ENCODE peak calls at places on chromosome 3, in four cellular contexts. J, H, D and Q are unnamed samples.

GRCh38 chr3:143897558-143898305 is 49.5 kb upstream of the SLC9A9 start:
- DNase-seq in H (no peak), D (no peak), J (no peak), Q (peak; percentile 5)

GRCh38 chr3:148598619-148599018 is 99.1 kb upstream of the AGTR1 start:
- DNase-seq in H (no peak), D (no peak), J (no peak), Q (no peak)

GRCh38 chr3:71206305-71206704 is 377.2 kb downstream of the FOXP1 start:
- DNase-seq in H (no peak), J (no peak), D (no peak), Q (no peak)

GRCh38 chr3:149702691-149703426 is 45.0 kb upstream of the WWTR1 start:
- DNase-seq in J (no peak), H (no peak), D (no peak), Q (no peak)

GRCh38 chr3:15292765-15293522 is 39.4 kb downstream of the SH3BP5 start:
- DNase-seq in H (no peak), D (no peak), J (no peak), Q (no peak)

GRCh38 chr3:188185717-188186236 is 31.8 kb downstream of the LPP start:
- DNase-seq in D (peak; percentile 85), J (no peak), H (no peak), Q (no peak)

GRCh38 chr3:43001094-43001553 is 22.0 kb downstream of the GASK1A start:
- DNase-seq in H (no peak), J (no peak), D (peak; percentile 77), Q (no peak)

GRCh38 chr3:125381743-125382142 is 6.6 kb upstream of the ZNF148 start:
- DNase-seq in H (peak; percentile 43), J (no peak), D (no peak), Q (no peak)

GRCh38 chr3:173044998-173045397 is 96.0 kb downstream of the SPATA16 start:
- DNase-seq in H (no peak), J (no peak), D (no peak), Q (no peak)

GRCh38 chr3:167810236-167810635 is 74.7 kb downstream of the SERPINI1 start:
- DNase-seq in J (no peak), D (no peak), H (no peak), Q (no peak)

GRCh38 chr3:82020282-82020681 is 258.8 kb upstream of the GBE1 start:
- DNase-seq in J (no peak), D (no peak), H (no peak), Q (no peak)

GRCh38 chr3:30600572-30600971 is 5.8 kb upstream of the TGFBR2 start:
- DNase-seq in H (no peak), D (no peak), J (no peak), Q (no peak)

GRCh38 chr3:53554559-53555511 is 60.4 kb downstream of the CACNA1D start:
- DNase-seq in D (no peak), H (peak; percentile 83), J (no peak), Q (no peak)

GRCh38 chr3:159763466-159764210 is 225.0 kb upstream of the IL12A start:
- DNase-seq in J (peak; percentile 61), D (no peak), H (no peak), Q (peak; percentile 88)

GRCh38 chr3:137792633-137793271 is 28.6 kb downstream of the SOX14 start:
- DNase-seq in J (peak; percentile 39), H (no peak), D (peak; percentile 17), Q (no peak)

GRCh38 chr3:12286927-12287726 is 1.7 kb upstream of the PPARG start:
- DNase-seq in J (no peak), D (no peak), H (no peak), Q (peak; percentile 22)

GRCh38 chr3:42844815-42845214 is 30.9 kb downstream of the CYP8B1 start:
- DNase-seq in D (no peak), J (no peak), H (no peak), Q (no peak)

GRCh38 chr3:171783626-171784025 is 26.7 kb downstream of the PLD1 start:
- DNase-seq in D (no peak), H (no peak), J (no peak), Q (no peak)

GRCh38 chr3:149813367-149814281 is 609 bp downstream of the RNF13 start:
- DNase-seq in H (no peak), J (peak; percentile 15), D (peak; percentile 47), Q (peak; percentile 17)

GRCh38 chr3:94024385-94024784 is 4.0 kb downstream of the STX19 start:
- DNase-seq in H (no peak), J (no peak), D (no peak), Q (no peak)

GRCh38 chr3:12891985-12892839 is 50.8 kb upstream of the RPL32 start:
- DNase-seq in J (peak; percentile 70), H (no peak), D (peak; percentile 51), Q (peak; percentile 62)

GRCh38 chr3:160480931-160481330 is 31.3 kb upstream of the TRIM59 start:
- DNase-seq in H (no peak), J (no peak), D (no peak), Q (no peak)

GRCh38 chr3:2516762-2517441 is 418.2 kb downstream of the CNTN4 start:
- DNase-seq in D (no peak), H (no peak), J (no peak), Q (no peak)

GRCh38 chr3:94482686-94483085 is 419.8 kb downstream of the NSUN3 start:
- DNase-seq in J (no peak), D (no peak), H (no peak), Q (no peak)

GRCh38 chr3:149450281-149450680 is 24.2 kb upstream of the TM4SF4 start:
- DNase-seq in J (no peak), H (no peak), D (no peak), Q (no peak)

GRCh38 chr3:43477600-43477999 is 144.2 kb downstream of the ANO10 start:
- DNase-seq in D (no peak), H (no peak), J (no peak), Q (no peak)

GRCh38 chr3:101591071-101591470 is 17.1 kb downstream of the PCNP start:
- DNase-seq in H (no peak), D (no peak), J (no peak), Q (no peak)

GRCh38 chr3:99859855-99860254 is 42.2 kb downstream of the CMSS1 start:
- DNase-seq in J (no peak), H (no peak), D (no peak), Q (no peak)

GRCh38 chr3:134918448-134918847 is 123.4 kb downstream of the EPHB1 start:
- DNase-seq in D (no peak), J (no peak), H (peak; percentile 78), Q (no peak)

GRCh38 chr3:153572165-153572564 is 410.1 kb downstream of the RAP2B start:
- DNase-seq in J (no peak), D (no peak), H (no peak), Q (no peak)

GRCh38 chr3:188510366-188510765 is 356.4 kb downstream of the LPP start:
- DNase-seq in D (no peak), J (no peak), H (no peak), Q (no peak)

GRCh38 chr3:138222316-138222715 is 35.2 kb downstream of the ARMC8 start:
- DNase-seq in J (no peak), H (no peak), D (no peak), Q (no peak)

GRCh38 chr3:89216021-89216739 is 108.8 kb downstream of the EPHA3 start:
- DNase-seq in H (no peak), D (no peak), J (no peak), Q (no peak)

GRCh38 chr3:59264366-59264765 is 214.5 kb upstream of the CFAP20DC start:
- DNase-seq in J (no peak), D (no peak), H (no peak), Q (no peak)

GRCh38 chr3:99176169-99176964 is 274.9 kb upstream of the DCBLD2 start:
- DNase-seq in J (no peak), H (no peak), D (no peak), Q (no peak)

GRCh38 chr3:99899603-99900002 is 81.9 kb downstream of the CMSS1 start:
- DNase-seq in D (no peak), H (no peak), J (no peak), Q (no peak)

GRCh38 chr3:106332884-106333283 is 464.1 kb upstream of the CBLB start:
- DNase-seq in J (no peak), H (peak; percentile 37), D (no peak), Q (no peak)

GRCh38 chr3:42936157-42936981 is 30.4 kb downstream of the ZNF662 start:
- DNase-seq in H (no peak), D (no peak), J (no peak), Q (no peak)

GRCh38 chr3:194204793-194205065 is 68.8 kb downstream of the HES1 start:
- DNase-seq in J (no peak), D (no peak), H (no peak), Q (no peak)

GRCh38 chr3:194205675-194206133 is 69.8 kb downstream of the HES1 start:
- DNase-seq in H (no peak), J (no peak), D (no peak), Q (peak; percentile 43)

GRCh38 chr3:194208701-194209100 is 72.8 kb downstream of the HES1 start:
- DNase-seq in H (no peak), J (no peak), D (no peak), Q (no peak)

GRCh38 chr3:194204036-194204792 is 68.3 kb downstream of the HES1 start:
- DNase-seq in J (no peak), D (no peak), H (no peak), Q (peak; percentile 33)

GRCh38 chr3:194206375-194206774 is 70.4 kb downstream of the HES1 start:
- DNase-seq in H (no peak), J (no peak), D (no peak), Q (no peak)
- TF ChIP-seq POLR2AphosphoS2 in H (no peak), J (no peak), D (no peak), Q (no peak)

DNA sequence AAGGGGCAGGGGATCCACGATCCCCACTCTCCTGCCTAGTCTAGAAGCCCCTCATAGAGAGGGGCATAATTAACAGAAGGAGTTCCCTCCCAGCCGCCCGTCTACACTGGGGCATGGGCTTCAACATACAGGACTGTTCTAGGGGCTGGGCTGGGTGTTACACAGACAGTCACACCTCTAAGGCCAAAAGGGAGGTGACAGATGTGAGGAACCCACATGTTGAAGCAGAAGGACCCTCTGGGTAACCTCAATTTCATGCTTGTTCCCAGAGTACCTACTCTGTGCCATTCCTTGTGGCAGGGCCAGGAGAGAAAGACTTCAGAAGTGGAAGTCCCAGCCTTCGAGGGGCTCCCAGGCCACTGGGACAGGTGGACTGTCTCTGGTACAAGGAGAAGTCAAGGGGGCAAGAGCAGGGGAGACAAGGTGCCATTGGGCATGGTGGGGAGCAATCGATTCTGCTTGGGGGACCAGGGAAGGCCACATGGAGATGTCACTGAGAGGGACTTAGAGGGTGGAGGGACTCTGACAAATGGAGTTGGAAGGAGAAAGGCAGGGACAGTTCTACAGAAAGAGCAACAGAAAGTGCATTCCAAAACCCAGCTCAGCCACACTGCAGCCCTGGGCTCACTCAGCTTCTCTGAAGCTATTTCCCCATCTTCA is 71.3 kb downstream of the CPN2 start:
- DNase-seq in D (no peak), J (no peak), H (no peak), Q (no peak)
- H3K4me1 ChIP-seq in D (peaks cover 11% of the 10 kb centered on the region), J (peaks cover 2% of the 10 kb centered on the region), H (no peaks in the 10 kb centered on the region), Q (peaks cover 12% of the 10 kb centered on the region)

GRCh38 chr3:25266677-25267076 is 161.4 kb upstream of the RARB start:
- DNase-seq in D (no peak), J (no peak), H (no peak), Q (no peak)
- TF ChIP-seq POLR2AphosphoS2 in D (no peak), J (no peak), H (no peak), Q (no peak)

GRCh38 chr3:128089135-128089534 is 34.5 kb downstream of the RUVBL1 start:
- DNase-seq in H (no peak), D (no peak), J (no peak), Q (no peak)
- H3K4me1 ChIP-seq in H (no peaks in the 10 kb centered on the region), D (peaks cover 6% of the 10 kb centered on the region), J (no peaks in the 10 kb centered on the region), Q (peaks cover 11% of the 10 kb centered on the region)